ENCODE peak calls at places on chromosome 4, in seven cellular contexts. One of them, this sample, is unnamed.

GRCh38 chr4:1380368-1381151 is 25.7 kb downstream of the NKX1-1 start:
- DNase-seq in stimulated activated CD4-positive, alpha-beta T cell treated with anti-CD3 and anti-CD28 coated beads, Interleukin-12 subunit alpha, Interleukin-12 subunit beta, amount 100 ng/mL, for 24 hours: no peak
- DNase-seq in anterior cingulate cortex: no peak
- DNase-seq in RCC 7860: no peak
- DNase-seq in RPMI7951: no peak
- DNase-seq in GM20000: no peak
- DNase-seq in effector CD4-positive, alpha-beta T cell: no peak
- DNase-seq in this sample: no peak

GRCh38 chr4:3440979-3441500 is 728 bp upstream of the HGFAC start:
- DNase-seq in stimulated activated CD4-positive, alpha-beta T cell treated with anti-CD3 and anti-CD28 coated beads, Interleukin-12 subunit alpha, Interleukin-12 subunit beta, amount 100 ng/mL, for 24 hours: no peak
- DNase-seq in anterior cingulate cortex: no peak
- DNase-seq in RCC 7860: no peak
- DNase-seq in RPMI7951: peak
- DNase-seq in GM20000: no peak
- DNase-seq in effector CD4-positive, alpha-beta T cell: no peak
- DNase-seq in this sample: no peak

GRCh38 chr4:24067781-24068193 is 177.9 kb upstream of the PPARGC1A start:
- DNase-seq in stimulated activated CD4-positive, alpha-beta T cell treated with anti-CD3 and anti-CD28 coated beads, Interleukin-12 subunit alpha, Interleukin-12 subunit beta, amount 100 ng/mL, for 24 hours: no peak
- DNase-seq in anterior cingulate cortex: no peak
- DNase-seq in RCC 7860: peak
- DNase-seq in RPMI7951: peak
- DNase-seq in GM20000: no peak
- DNase-seq in effector CD4-positive, alpha-beta T cell: no peak
- DNase-seq in this sample: no peak

GRCh38 chr4:164116286-164116685 is 621.8 kb downstream of the TMA16 start:
- DNase-seq in stimulated activated CD4-positive, alpha-beta T cell treated with anti-CD3 and anti-CD28 coated beads, Interleukin-12 subunit alpha, Interleukin-12 subunit beta, amount 100 ng/mL, for 24 hours: no peak
- DNase-seq in anterior cingulate cortex: no peak
- DNase-seq in RCC 7860: no peak
- DNase-seq in RPMI7951: no peak
- DNase-seq in GM20000: no peak
- DNase-seq in effector CD4-positive, alpha-beta T cell: no peak
- DNase-seq in this sample: no peak

GRCh38 chr4:3210467-3210866 is 38.5 kb upstream of the MSANTD1 start:
- DNase-seq in stimulated activated CD4-positive, alpha-beta T cell treated with anti-CD3 and anti-CD28 coated beads, Interleukin-12 subunit alpha, Interleukin-12 subunit beta, amount 100 ng/mL, for 24 hours: no peak
- DNase-seq in anterior cingulate cortex: no peak
- DNase-seq in RCC 7860: no peak
- DNase-seq in RPMI7951: no peak
- DNase-seq in GM20000: no peak
- DNase-seq in effector CD4-positive, alpha-beta T cell: no peak
- DNase-seq in this sample: no peak

GRCh38 chr4:3387154-3387942 is 54.4 kb upstream of the HGFAC start:
- DNase-seq in stimulated activated CD4-positive, alpha-beta T cell treated with anti-CD3 and anti-CD28 coated beads, Interleukin-12 subunit alpha, Interleukin-12 subunit beta, amount 100 ng/mL, for 24 hours: no peak
- DNase-seq in anterior cingulate cortex: no peak
- DNase-seq in RCC 7860: no peak
- DNase-seq in RPMI7951: no peak
- DNase-seq in GM20000: peak
- DNase-seq in effector CD4-positive, alpha-beta T cell: no peak
- DNase-seq in this sample: no peak

GRCh38 chr4:17490575-17491059 is 21.3 kb downstream of the QDPR start:
- DNase-seq in stimulated activated CD4-positive, alpha-beta T cell treated with anti-CD3 and anti-CD28 coated beads, Interleukin-12 subunit alpha, Interleukin-12 subunit beta, amount 100 ng/mL, for 24 hours: no peak
- DNase-seq in anterior cingulate cortex: no peak
- DNase-seq in RCC 7860: no peak
- DNase-seq in RPMI7951: no peak
- DNase-seq in GM20000: no peak
- DNase-seq in effector CD4-positive, alpha-beta T cell: no peak
- DNase-seq in this sample: no peak

GRCh38 chr4:78704981-78705757 is 71.0 kb upstream of the BMP2K start:
- DNase-seq in stimulated activated CD4-positive, alpha-beta T cell treated with anti-CD3 and anti-CD28 coated beads, Interleukin-12 subunit alpha, Interleukin-12 subunit beta, amount 100 ng/mL, for 24 hours: no peak
- DNase-seq in anterior cingulate cortex: no peak
- DNase-seq in RCC 7860: no peak
- DNase-seq in RPMI7951: peak
- DNase-seq in GM20000: no peak
- DNase-seq in effector CD4-positive, alpha-beta T cell: no peak
- DNase-seq in this sample: no peak

GRCh38 chr4:130257271-130257670 is 1161.3 kb downstream of the C4orf33 start:
- DNase-seq in stimulated activated CD4-positive, alpha-beta T cell treated with anti-CD3 and anti-CD28 coated beads, Interleukin-12 subunit alpha, Interleukin-12 subunit beta, amount 100 ng/mL, for 24 hours: no peak
- DNase-seq in anterior cingulate cortex: no peak
- DNase-seq in RCC 7860: peak
- DNase-seq in RPMI7951: peak
- DNase-seq in GM20000: no peak
- DNase-seq in effector CD4-positive, alpha-beta T cell: no peak
- DNase-seq in this sample: no peak

GRCh38 chr4:121156822-121157769 is 7.0 kb downstream of the TNIP3 start:
- DNase-seq in stimulated activated CD4-positive, alpha-beta T cell treated with anti-CD3 and anti-CD28 coated beads, Interleukin-12 subunit alpha, Interleukin-12 subunit beta, amount 100 ng/mL, for 24 hours: no peak
- DNase-seq in anterior cingulate cortex: no peak
- DNase-seq in RCC 7860: no peak
- DNase-seq in RPMI7951: peak
- DNase-seq in GM20000: no peak
- DNase-seq in effector CD4-positive, alpha-beta T cell: peak
- DNase-seq in this sample: peak

GRCh38 chr4:86853209-86853608 is 4.0 kb upstream of the SLC10A6 start:
- DNase-seq in stimulated activated CD4-positive, alpha-beta T cell treated with anti-CD3 and anti-CD28 coated beads, Interleukin-12 subunit alpha, Interleukin-12 subunit beta, amount 100 ng/mL, for 24 hours: no peak
- DNase-seq in anterior cingulate cortex: no peak
- DNase-seq in RCC 7860: no peak
- DNase-seq in RPMI7951: no peak
- DNase-seq in GM20000: no peak
- DNase-seq in effector CD4-positive, alpha-beta T cell: no peak
- DNase-seq in this sample: no peak

GRCh38 chr4:183403486-183403885 is 41.0 kb upstream of the CDKN2AIP start:
- DNase-seq in stimulated activated CD4-positive, alpha-beta T cell treated with anti-CD3 and anti-CD28 coated beads, Interleukin-12 subunit alpha, Interleukin-12 subunit beta, amount 100 ng/mL, for 24 hours: no peak
- DNase-seq in anterior cingulate cortex: no peak
- DNase-seq in RCC 7860: no peak
- DNase-seq in RPMI7951: no peak
- DNase-seq in GM20000: no peak
- DNase-seq in effector CD4-positive, alpha-beta T cell: no peak
- DNase-seq in this sample: no peak

GRCh38 chr4:173525118-173526033 is 4.7 kb downstream of the HAND2 start:
- DNase-seq in stimulated activated CD4-positive, alpha-beta T cell treated with anti-CD3 and anti-CD28 coated beads, Interleukin-12 subunit alpha, Interleukin-12 subunit beta, amount 100 ng/mL, for 24 hours: no peak
- DNase-seq in anterior cingulate cortex: no peak
- DNase-seq in RCC 7860: no peak
- DNase-seq in RPMI7951: no peak
- DNase-seq in GM20000: no peak
- DNase-seq in effector CD4-positive, alpha-beta T cell: no peak
- DNase-seq in this sample: no peak

GRCh38 chr4:8698341-8699062 is 105.9 kb downstream of the CPZ start:
- DNase-seq in stimulated activated CD4-positive, alpha-beta T cell treated with anti-CD3 and anti-CD28 coated beads, Interleukin-12 subunit alpha, Interleukin-12 subunit beta, amount 100 ng/mL, for 24 hours: no peak
- DNase-seq in anterior cingulate cortex: no peak
- DNase-seq in RCC 7860: no peak
- DNase-seq in RPMI7951: no peak
- DNase-seq in GM20000: no peak
- DNase-seq in effector CD4-positive, alpha-beta T cell: no peak
- DNase-seq in this sample: no peak

GRCh38 chr4:306551-306961 is 1.3 kb upstream of the ZNF732 start:
- DNase-seq in stimulated activated CD4-positive, alpha-beta T cell treated with anti-CD3 and anti-CD28 coated beads, Interleukin-12 subunit alpha, Interleukin-12 subunit beta, amount 100 ng/mL, for 24 hours: no peak
- DNase-seq in anterior cingulate cortex: no peak
- DNase-seq in RCC 7860: peak
- DNase-seq in RPMI7951: no peak
- DNase-seq in GM20000: peak
- DNase-seq in effector CD4-positive, alpha-beta T cell: no peak
- DNase-seq in this sample: no peak

GRCh38 chr4:174211611-174212044 is 71.8 kb downstream of the FBXO8 start:
- DNase-seq in stimulated activated CD4-positive, alpha-beta T cell treated with anti-CD3 and anti-CD28 coated beads, Interleukin-12 subunit alpha, Interleukin-12 subunit beta, amount 100 ng/mL, for 24 hours: no peak
- DNase-seq in anterior cingulate cortex: no peak
- DNase-seq in RCC 7860: no peak
- DNase-seq in RPMI7951: no peak
- DNase-seq in GM20000: no peak
- DNase-seq in effector CD4-positive, alpha-beta T cell: no peak
- DNase-seq in this sample: no peak

GRCh38 chr4:42627887-42628646 is 28.8 kb downstream of the ATP8A1 start:
- DNase-seq in stimulated activated CD4-positive, alpha-beta T cell treated with anti-CD3 and anti-CD28 coated beads, Interleukin-12 subunit alpha, Interleukin-12 subunit beta, amount 100 ng/mL, for 24 hours: peak
- DNase-seq in anterior cingulate cortex: no peak
- DNase-seq in RCC 7860: no peak
- DNase-seq in RPMI7951: no peak
- DNase-seq in GM20000: peak
- DNase-seq in effector CD4-positive, alpha-beta T cell: peak
- DNase-seq in this sample: peak

This sample was measured in D341Med.